ENCODE peak calls at places on chromosomes 1 and 21, in nine cellular contexts. J, G, N, F, P, W, S, O and R are unnamed samples.

GRCh38 chr1:92310185-92310597 is 11.3 kb downstream of the RPAP2 start:
- DNase-seq in J (peak; percentile 54), O (peak; percentile 61), P (no peak), S (no peak), N (no peak), G (no peak), F (no peak), W (no peak), R (no peak)

GRCh38 chr1:17094664-17095063 is 24.6 kb downstream of the PADI2 start:
- DNase-seq in S (no peak), G (no peak), J (no peak), W (no peak), O (peak; percentile 50), P (no peak), F (no peak), N (no peak), R (no peak)

GRCh38 chr1:203307690-203308126 is 2.4 kb downstream of the BTG2 start:
- DNase-seq in F (no peak), P (no peak), N (no peak), O (no peak), W (no peak), G (peak; percentile 36), S (no peak), J (no peak), R (no peak)

GRCh38 chr1:38962113-38962512 is 20.5 kb upstream of the RHBDL2 start:
- DNase-seq in S (no peak), P (no peak), O (peak; percentile 95), F (no peak), J (peak; percentile 59), W (no peak), G (no peak), N (peak; percentile 87), R (peak; percentile 31)

GRCh38 chr1:66478116-66478515 is 55.8 kb upstream of the SGIP1 start:
- DNase-seq in O (peak; percentile 91), N (peak; percentile 90), W (no peak), F (no peak), J (peak; percentile 58), G (no peak), S (no peak), P (no peak), R (no peak)

GRCh38 chr21:35909456-35910178 is 150.7 kb downstream of the SETD4 start:
- DNase-seq in N (peak; percentile 17), J (no peak), W (no peak), O (peak; percentile 9), P (no peak), G (no peak), F (no peak), S (no peak), R (no peak)

GRCh38 chr1:204361341-204361771 is 1.6 kb upstream of the PLEKHA6 start:
- DNase-seq in F (no peak), J (peak; percentile 37), P (no peak), S (no peak), N (no peak), W (no peak), G (no peak), O (no peak), R (no peak)

GRCh38 chr21:35265170-35265877 is 216.2 kb upstream of the RUNX1 start:
- DNase-seq in J (no peak), W (no peak), S (no peak), F (no peak), N (peak; percentile 77), G (no peak), P (peak; percentile 52), O (peak; percentile 78), R (peak; percentile 88)

GRCh38 chr1:57796609-57797008 is 372.7 kb upstream of the DAB1 start:
- DNase-seq in P (no peak), N (peak; percentile 42), O (peak; percentile 12), F (no peak), G (no peak), W (no peak), S (no peak), J (peak; percentile 5), R (peak; percentile 30)

GRCh38 chr1:30856260-30856790 is 52.2 kb downstream of the SDC3 start:
- DNase-seq in J (peak; percentile 37), G (no peak), O (peak; percentile 63), W (no peak), N (peak; percentile 53), F (no peak), S (no peak), P (no peak), R (peak; percentile 49)

GRCh38 chr21:41611966-41612606 is 104.1 kb upstream of the TMPRSS2 start:
- DNase-seq in G (peak; percentile 85), J (no peak), N (peak; percentile 33), O (peak; percentile 43), S (no peak), F (no peak), P (peak; percentile 50), W (no peak), R (no peak)

GRCh38 chr1:8629241-8630091 is 188.0 kb downstream of the RERE start:
- DNase-seq in G (no peak), S (no peak), J (peak; percentile 45), O (peak; percentile 70), P (no peak), N (peak; percentile 41), F (no peak), W (no peak), R (peak; percentile 32)

GRCh38 chr1:211739671-211740411 is 64.4 kb upstream of the NEK2 start:
- DNase-seq in J (no peak), N (no peak), S (no peak), W (no peak), P (no peak), G (no peak), F (no peak), O (no peak), R (no peak)

GRCh38 chr1:211737115-211738035 is 62.0 kb upstream of the NEK2 start:
- DNase-seq in P (no peak), G (no peak), F (no peak), N (no peak), S (no peak), J (no peak), O (no peak), W (no peak), R (no peak)

GRCh38 chr1:211738709-211739301 is 63.4 kb upstream of the NEK2 start:
- DNase-seq in N (peak; percentile 52), O (no peak), W (no peak), P (no peak), F (no peak), G (no peak), J (no peak), S (peak; percentile 17), R (no peak)

GRCh38 chr1:211736351-211736915 is 61.0 kb upstream of the NEK2 start:
- DNase-seq in S (no peak), O (peak; percentile 33), G (no peak), P (no peak), F (no peak), N (peak; percentile 58), J (peak; percentile 45), W (no peak), R (peak; percentile 52)

GRCh38 chr1:211738096-211738708 is 62.8 kb upstream of the NEK2 start:
- DNase-seq in G (no peak), S (no peak), O (no peak), P (no peak), J (no peak), N (no peak), W (no peak), F (no peak), R (no peak)
- H3K36me3 ChIP-seq in G (no peaks in the 10 kb centered on the region), S (no peaks in the 10 kb centered on the region), O (no peaks in the 10 kb centered on the region), P (no peaks in the 10 kb centered on the region), J (no peaks in the 10 kb centered on the region), N (no peaks in the 10 kb centered on the region), W (no peaks in the 10 kb centered on the region), F (no peaks in the 10 kb centered on the region), R (no peaks in the 10 kb centered on the region)

DNA sequence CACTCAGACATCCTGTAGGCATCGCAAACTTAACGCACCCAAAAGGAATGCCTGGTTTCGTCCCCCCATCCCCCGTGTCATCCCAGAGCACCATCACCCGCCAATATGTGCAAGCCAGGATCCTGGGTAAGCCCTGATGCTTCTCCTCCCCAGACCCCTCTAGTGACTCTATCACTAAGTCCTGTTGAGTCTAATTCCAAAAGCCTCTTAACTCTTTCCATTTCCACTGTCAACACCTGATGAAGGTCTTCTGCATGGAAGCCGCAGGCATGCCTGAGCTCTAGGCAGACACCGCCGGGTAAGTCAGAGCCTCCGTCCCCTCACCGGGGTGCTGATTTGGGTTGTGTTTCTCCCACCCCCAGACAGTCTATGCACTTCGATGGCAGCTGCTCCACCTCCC is 5.3 kb upstream of the ADARB1 start:
- DNase-seq in S (no peak), J (no peak), G (no peak), O (no peak), F (no peak), W (no peak), N (no peak), P (no peak), R (no peak)
- H3K4me3 ChIP-seq in S (no peak overlapping the region), J (no peak overlapping the region), G (no peak overlapping the region), O (no peak overlapping the region), F (no peak overlapping the region), W (no peak overlapping the region), N (no peak overlapping the region), P (no peak overlapping the region), R (no peak overlapping the region)

DNA sequence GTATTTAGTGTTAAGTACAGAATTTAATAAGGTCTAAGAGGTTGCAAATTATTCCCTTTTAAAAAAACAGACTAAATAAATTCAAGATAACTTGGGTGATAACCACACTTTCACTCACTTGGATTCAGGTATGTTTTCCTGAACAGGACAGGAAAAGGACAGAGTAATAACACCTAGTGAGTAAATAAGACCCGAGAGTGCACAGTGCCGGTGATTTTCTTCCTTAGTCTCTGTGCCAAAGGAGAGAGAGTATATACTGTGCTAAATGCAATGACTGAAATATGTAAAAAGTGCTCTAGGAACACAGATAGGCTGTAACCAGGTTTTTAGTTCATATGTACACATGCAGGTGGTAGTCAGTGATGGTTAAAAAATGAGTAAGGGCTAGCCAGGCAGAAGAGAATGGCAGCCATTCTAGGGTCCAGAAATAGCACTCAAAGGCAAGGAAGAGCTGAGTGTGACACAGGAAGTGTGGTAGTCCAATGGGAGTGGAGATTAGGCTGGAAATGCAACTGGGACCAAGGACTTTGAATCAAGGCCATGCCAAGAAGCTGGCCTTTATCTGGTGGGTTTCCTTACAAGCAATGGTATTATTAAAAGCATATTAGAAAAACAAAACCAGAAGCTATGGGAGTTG is 58.1 kb downstream of the NRIP1 start:
- DNase-seq in O (no peak), N (no peak), J (no peak), G (no peak), P (no peak), S (no peak), W (no peak), F (no peak), R (no peak)
- H3K36me3 ChIP-seq in O (peaks cover 7% of the 10 kb centered on the region), N (no peaks in the 10 kb centered on the region), J (no peaks in the 10 kb centered on the region), G (no peaks in the 10 kb centered on the region), P (no peaks in the 10 kb centered on the region), S (no peaks in the 10 kb centered on the region), W (no peaks in the 10 kb centered on the region), F (no peaks in the 10 kb centered on the region), R (no peaks in the 10 kb centered on the region)

DNA sequence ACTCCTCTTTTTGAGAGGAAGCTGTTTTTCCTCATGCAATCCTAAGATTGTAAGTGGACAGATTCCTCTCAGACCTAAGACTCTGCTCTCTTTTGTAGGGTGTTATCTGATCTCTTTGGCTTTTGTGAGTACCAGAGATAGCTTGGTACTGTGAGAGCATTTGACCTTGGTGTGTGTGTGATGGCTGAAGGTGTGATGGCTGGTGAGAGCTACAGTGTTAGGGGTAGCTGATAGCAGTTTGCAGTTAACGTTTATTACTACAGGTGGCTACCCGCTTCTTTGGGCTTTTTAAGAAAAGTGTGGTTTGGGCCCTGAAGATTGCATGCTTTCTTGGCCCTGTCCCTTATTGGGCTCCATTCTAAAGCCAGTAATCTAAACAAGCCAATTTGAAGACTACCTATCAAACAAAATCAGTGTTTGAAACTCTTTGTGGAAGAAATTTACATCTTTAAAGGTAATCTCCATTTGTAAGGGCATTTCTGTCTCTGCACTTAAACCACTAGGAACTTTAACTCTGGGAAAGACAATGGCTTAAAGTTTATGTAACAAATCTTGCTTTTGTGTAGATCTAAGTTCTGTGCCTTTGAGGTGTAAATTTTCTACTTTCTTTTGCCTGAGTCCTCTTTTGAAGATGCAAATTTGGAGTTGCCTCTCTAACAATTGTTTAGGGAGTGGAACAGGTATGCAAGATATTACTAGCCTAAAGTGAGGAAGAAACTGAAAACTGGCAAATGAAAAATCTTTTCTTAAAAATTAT is 85.3 kb upstream of the SERBP1 start:
- DNase-seq in W (no peak), N (no peak), O (no peak), P (no peak), J (no peak), S (no peak), G (no peak), F (no peak), R (no peak)
- H3K4me3 ChIP-seq in W (no peak overlapping the region), N (no peak overlapping the region), O (no peak overlapping the region), P (no peak overlapping the region), J (no peak overlapping the region), S (no peak overlapping the region), G (no peak overlapping the region), F (no peak overlapping the region), R (no peak overlapping the region)